ENCODE peak calls at places on chromosomes 11 and 22, in six cellular contexts. Y, O, K, S, F and C are unnamed samples.

GRCh38 chr11:1263036-1263435 is 40.2 kb downstream of the MUC5B start:
- DNase-seq in Y (no peak), O (no peak), F (no peak), K (no peak), S (no peak), C (no peak)

GRCh38 chr11:71996946-71997345 is 1.8 kb upstream of the IL18BP start:
- DNase-seq in S (no peak), O (peak; percentile 87), F (no peak), Y (no peak), K (peak; percentile 70), C (no peak)

GRCh38 chr11:134120143-134120850 is 51.4 kb downstream of the JAM3 start:
- DNase-seq in Y (no peak), F (no peak), S (no peak), O (no peak), K (no peak), C (peak; percentile 91)

GRCh38 chr22:20020533-20021195 is at the start of gene TANGO2:
- DNase-seq in K (peak; percentile 90), F (peak; percentile 94), Y (no peak), S (peak; percentile 98), O (peak; percentile 96), C (peak; percentile 88)

GRCh38 chr11:2574553-2575535 is 125.0 kb downstream of the KCNQ1OT1 start:
- DNase-seq in K (no peak), O (peak; percentile 60), F (peak; percentile 28), S (no peak), Y (no peak), C (peak; percentile 17)

GRCh38 chr11:63554901-63555218 is 8.3 kb downstream of the PLAAT2 start:
- DNase-seq in K (peak; percentile 9), Y (no peak), S (no peak), F (no peak), O (no peak), C (no peak)

GRCh38 chr11:8235925-8236324 is 27.8 kb downstream of the LMO1 start:
- DNase-seq in F (no peak), Y (no peak), S (no peak), O (no peak), K (no peak), C (no peak)

GRCh38 chr11:11916981-11917399 is 75.2 kb downstream of the USP47 start:
- DNase-seq in Y (no peak), O (no peak), K (no peak), F (no peak), S (peak; percentile 4), C (no peak)

GRCh38 chr11:46700251-46701077 is at the start of the genes ARHGAP1 and ZNF408:
- DNase-seq in O (peak; percentile 99), S (peak; percentile 99), Y (peak; percentile 98), F (peak; percentile 100), K (peak; percentile 100), C (peak; percentile 99)

GRCh38 chr11:952406-953385 is 27.0 kb downstream of the AP2A2 start:
- DNase-seq in K (peak; percentile 77), O (no peak), S (peak; percentile 45), F (no peak), Y (no peak), C (no peak)

GRCh38 chr11:20256925-20257324 is 96.7 kb upstream of the DBX1 start:
- DNase-seq in S (no peak), K (no peak), F (no peak), O (no peak), Y (no peak), C (no peak)

GRCh38 chr11:93784152-93784934 is at the start of gene MED17:
- DNase-seq in F (peak; percentile 91), Y (peak; percentile 52), S (peak; percentile 97), O (peak; percentile 94), K (peak; percentile 94), C (peak; percentile 93)

GRCh38 chr11:70203749-70204465 is 811 bp downstream of the FADD start:
- DNase-seq in K (peak; percentile 76), F (peak; percentile 91), Y (peak; percentile 21), O (peak; percentile 69), S (peak; percentile 49), C (peak; percentile 62)

GRCh38 chr11:37718431-37718999 is 1120.5 kb upstream of the RAG2 start:
- DNase-seq in S (no peak), O (no peak), Y (no peak), F (no peak), K (no peak), C (no peak)

GRCh38 chr22:36292823-36293530 is 40.0 kb downstream of the APOL1 start:
- DNase-seq in S (no peak), O (peak; percentile 57), K (no peak), Y (no peak), F (peak; percentile 26), C (no peak)

GRCh38 chr11:110028904-110029303 is 64.3 kb upstream of the ZC3H12C start:
- DNase-seq in O (no peak), S (no peak), K (no peak), Y (no peak), F (no peak), C (no peak)

GRCh38 chr11:61106906-61107470 is 4.7 kb downstream of the CD5 start:
- DNase-seq in F (peak; percentile 59), S (no peak), Y (no peak), O (peak; percentile 25), K (no peak), C (no peak)
- H3K4me1 ChIP-seq in F (peaks cover 81% of the 10 kb centered on the region), S (no peaks in the 10 kb centered on the region), Y (no peaks in the 10 kb centered on the region), O (no peaks in the 10 kb centered on the region), K (no peaks in the 10 kb centered on the region), C (no peaks in the 10 kb centered on the region)

DNA sequence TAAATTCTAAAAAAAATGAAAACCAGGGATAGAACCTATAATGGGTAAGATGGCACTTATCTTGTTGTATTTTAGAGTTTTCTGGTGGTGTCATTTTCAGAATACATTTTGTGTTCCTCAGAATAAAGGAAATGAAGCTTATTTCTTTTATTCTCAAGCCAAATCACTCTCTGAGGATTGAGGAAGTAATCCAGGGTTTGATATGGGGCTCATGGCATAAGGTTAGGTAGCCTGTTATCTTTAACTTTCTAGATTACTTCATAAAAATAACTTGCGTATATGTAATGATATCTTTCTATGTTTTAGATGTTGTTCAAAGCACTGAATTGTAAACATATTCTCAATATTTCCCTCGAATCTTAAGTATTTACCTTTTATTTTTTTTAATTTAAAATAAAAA is 33.5 kb downstream of the PDE3B start:
- DNase-seq in K (no peak), S (no peak), O (no peak), F (no peak), Y (no peak), C (no peak)
- H3K4me3 ChIP-seq in K (no peak overlapping the region), S (no peak overlapping the region), O (no peak overlapping the region), F (no peak overlapping the region), Y (no peak overlapping the region), C (no peak overlapping the region)

GRCh38 chr22:45998638-45999378 is 21.8 kb upstream of the WNT7B start:
- DNase-seq in K (no peak), O (peak; percentile 45), Y (no peak), S (no peak), F (no peak), C (no peak)

GRCh38 chr22:45996241-45997076 is 19.5 kb upstream of the WNT7B start:
- DNase-seq in Y (no peak), K (peak; percentile 56), F (no peak), O (peak; percentile 84), S (no peak), C (peak; percentile 81)

GRCh38 chr22:45997077-45997774 is 20.3 kb upstream of the WNT7B start:
- DNase-seq in Y (no peak), K (peak; percentile 77), S (peak; percentile 62), O (peak; percentile 89), F (no peak), C (peak; percentile 96)

GRCh38 chr22:45999379-45999971 is 22.5 kb upstream of the WNT7B start:
- DNase-seq in S (no peak), O (peak; percentile 54), K (no peak), Y (no peak), F (no peak), C (no peak)

GRCh38 chr22:45997775-45998637 is 21.0 kb upstream of the WNT7B start:
- DNase-seq in K (no peak), S (no peak), F (no peak), O (peak; percentile 60), Y (no peak), C (no peak)
- H3K4me1 ChIP-seq in K (peaks cover 43% of the 10 kb centered on the region), S (peaks cover 6% of the 10 kb centered on the region), F (no peaks in the 10 kb centered on the region), O (peaks cover 61% of the 10 kb centered on the region), Y (peaks cover 54% of the 10 kb centered on the region), C (peaks cover 53% of the 10 kb centered on the region)

GRCh38 chr11:119108857-119109221 is 1.7 kb downstream of the C2CD2L start:
- DNase-seq in F (no peak), K (no peak), Y (no peak), O (no peak), S (no peak), C (no peak)
- H3K4me3 ChIP-seq in F (peak overlapping the region; percentile 90), K (no peak overlapping the region), Y (no peak overlapping the region), O (peak overlapping the region; percentile 99), S (no peak overlapping the region), C (peak overlapping the region; percentile 77)

GRCh38 chr11:60718524-60719316 is 5.8 kb upstream of the MS4A18 start:
- DNase-seq in S (no peak), F (no peak), K (no peak), Y (no peak), O (no peak), C (no peak)
- H3K4me1 ChIP-seq in S (no peaks in the 10 kb centered on the region), F (no peaks in the 10 kb centered on the region), K (no peaks in the 10 kb centered on the region), Y (no peaks in the 10 kb centered on the region), O (no peaks in the 10 kb centered on the region), C (no peaks in the 10 kb centered on the region)

GRCh38 chr22:23401910-23402274 is 178.2 kb downstream of the IGLL1 start:
- DNase-seq in F (no peak), O (peak; percentile 66), S (no peak), Y (no peak), K (no peak), C (peak; percentile 51)
- H3K4me3 ChIP-seq in F (no peak overlapping the region), O (peak overlapping the region; percentile 39), S (peak overlapping the region; percentile 52), Y (peak overlapping the region; percentile 32), K (no peak overlapping the region), C (peak overlapping the region; percentile 40)